ENCODE peak calls at places on chromosomes 11 and 22, in nine cellular contexts. Z, V, W, E, T, P, M, Y and Q are unnamed samples.

GRCh38 chr11:131675489-131675888 is 305.1 kb downstream of the NTM start:
- DNase-seq in Z (no peak), V (peak; percentile 81), W (peak; percentile 84), E (no peak), T (no peak), P (no peak), M (no peak), Y (no peak), Q (no peak)

GRCh38 chr22:17247832-17248231 is 28.6 kb upstream of the ADA2 start:
- DNase-seq in Z (no peak), V (no peak), W (no peak), E (no peak), T (no peak), P (no peak), M (no peak), Y (no peak), Q (no peak)

GRCh38 chr11:75853971-75854370 is 39.0 kb downstream of the UVRAG start:
- DNase-seq in Z (no peak), V (no peak), W (no peak), E (no peak), T (no peak), P (no peak), M (no peak), Y (no peak), Q (no peak)

GRCh38 chr11:123653997-123654565 is 343 bp downstream of the SCN3B start:
- DNase-seq in Z (peak; percentile 56), V (peak; percentile 68), W (peak; percentile 49), E (peak; percentile 79), T (no peak), P (no peak), M (no peak), Y (peak; percentile 67), Q (peak; percentile 89)

GRCh38 chr11:13462311-13462927 is 603 bp downstream of the BTBD10 start:
- DNase-seq in Z (peak; percentile 49), V (peak; percentile 70), W (peak; percentile 45), E (peak; percentile 79), T (peak; percentile 31), P (peak; percentile 24), M (peak; percentile 11), Y (peak; percentile 51), Q (peak; percentile 79)

GRCh38 chr22:46638601-46639431 is 18.6 kb downstream of the GRAMD4 start:
- DNase-seq in Z (no peak), V (peak; percentile 51), W (peak; percentile 14), E (peak; percentile 86), T (peak; percentile 99), P (no peak), M (no peak), Y (no peak), Q (peak; percentile 49)

GRCh38 chr22:20488946-20489345 is 6.6 kb downstream of the KLHL22 start:
- DNase-seq in Z (no peak), V (no peak), W (no peak), E (no peak), T (no peak), P (no peak), M (no peak), Y (no peak), Q (no peak)

GRCh38 chr11:63920870-63921417 is 4.0 kb upstream of the RCOR2 start:
- DNase-seq in Z (no peak), V (no peak), W (no peak), E (peak; percentile 51), T (no peak), P (no peak), M (no peak), Y (no peak), Q (peak; percentile 32)

GRCh38 chr22:45756558-45756957 is 84.9 kb downstream of the ATXN10 start:
- DNase-seq in Z (no peak), V (no peak), W (peak; percentile 30), E (no peak), T (no peak), P (no peak), M (no peak), Y (no peak), Q (no peak)

GRCh38 chr11:76629133-76629852 is 41.3 kb downstream of the LRRC32 start:
- DNase-seq in Z (peak; percentile 94), V (peak; percentile 56), W (no peak), E (no peak), T (no peak), P (no peak), M (no peak), Y (no peak), Q (peak; percentile 30)

GRCh38 chr11:129386795-129387390 is 11.2 kb downstream of the BARX2 start:
- DNase-seq in Z (no peak), V (peak; percentile 3), W (no peak), E (peak; percentile 43), T (no peak), P (no peak), M (no peak), Y (no peak), Q (no peak)

GRCh38 chr11:125175896-125176575 is 11.5 kb downstream of the PKNOX2 start:
- DNase-seq in Z (no peak), V (no peak), W (no peak), E (no peak), T (no peak), P (no peak), M (no peak), Y (no peak), Q (no peak)

GRCh38 chr11:69467196-69467595 is 14.3 kb upstream of the LINC01488 start:
- DNase-seq in Z (no peak), V (no peak), W (no peak), E (no peak), T (no peak), P (no peak), M (no peak), Y (no peak), Q (no peak)

GRCh38 chr11:62020661-62021060 is 53.2 kb upstream of the FTH1 start:
- DNase-seq in Z (no peak), V (peak; percentile 30), W (no peak), E (no peak), T (no peak), P (no peak), M (no peak), Y (no peak), Q (peak; percentile 46)

GRCh38 chr22:20607157-20607907 is 99.9 kb downstream of the MED15 start:
- DNase-seq in Z (no peak), V (no peak), W (no peak), E (no peak), T (no peak), P (no peak), M (no peak), Y (no peak), Q (peak; percentile 77)

GRCh38 chr22:41668971-41669911 is 19.4 kb downstream of the SNU13 start:
- DNase-seq in Z (peak; percentile 37), V (peak; percentile 84), W (peak; percentile 73), E (no peak), T (no peak), P (no peak), M (no peak), Y (no peak), Q (no peak)
- H3K27ac ChIP-seq in Z (peak overlapping the region; percentile 38), V (peak overlapping the region; percentile 72), W (peak overlapping the region; percentile 57), E (peak overlapping the region; percentile 30), T (no peak overlapping the region), P (no peak overlapping the region), M (no peak overlapping the region), Y (no peak overlapping the region), Q (peak overlapping the region; percentile 94)

GRCh38 chr11:92977401-92977800 is 8.0 kb downstream of the MTNR1B start:
- DNase-seq in Z (no peak), V (no peak), W (no peak), E (no peak), T (no peak), P (no peak), M (no peak), Y (no peak), Q (no peak)

GRCh38 chr11:92978226-92979111 is 9.0 kb downstream of the MTNR1B start:
- DNase-seq in Z (no peak), V (peak; percentile 59), W (no peak), E (peak; percentile 66), T (no peak), P (no peak), M (no peak), Y (no peak), Q (no peak)

GRCh38 chr11:92975285-92975684 is 5.8 kb downstream of the MTNR1B start:
- DNase-seq in Z (no peak), V (no peak), W (no peak), E (no peak), T (peak; percentile 34), P (no peak), M (no peak), Y (no peak), Q (no peak)

GRCh38 chr11:92979176-92979575 is 9.7 kb downstream of the MTNR1B start:
- DNase-seq in Z (no peak), V (peak; percentile 49), W (peak; percentile 66), E (no peak), T (no peak), P (no peak), M (no peak), Y (no peak), Q (no peak)

GRCh38 chr11:92976681-92977080 is 7.2 kb downstream of the MTNR1B start:
- DNase-seq in Z (no peak), V (no peak), W (no peak), E (no peak), T (no peak), P (no peak), M (no peak), Y (no peak), Q (no peak)
- H3K27ac ChIP-seq in Z (no peak overlapping the region), V (no peak overlapping the region), W (no peak overlapping the region), E (no peak overlapping the region), T (no peak overlapping the region), P (no peak overlapping the region), M (no peak overlapping the region), Y (no peak overlapping the region), Q (no peak overlapping the region)

GRCh38 chr22:31253949-31254348 is 38.3 kb downstream of the PIK3IP1 start:
- DNase-seq in Z (peak; percentile 82), V (no peak), W (no peak), E (peak; percentile 51), T (peak; percentile 16), P (no peak), M (no peak), Y (no peak), Q (peak; percentile 85)
- H3K27ac ChIP-seq in Z (peak overlapping the region; percentile 32), V (no peak overlapping the region), W (no peak overlapping the region), E (peak overlapping the region; percentile 81), T (no peak overlapping the region), P (no peak overlapping the region), M (no peak overlapping the region), Y (no peak overlapping the region), Q (peak overlapping the region; percentile 67)

GRCh38 chr11:26909429-26910009 is 84.4 kb upstream of the FIBIN start:
- DNase-seq in Z (no peak), V (no peak), W (no peak), E (no peak), T (no peak), P (no peak), M (no peak), Y (no peak), Q (no peak)

GRCh38 chr11:26904114-26904513 is 89.8 kb upstream of the FIBIN start:
- DNase-seq in Z (no peak), V (no peak), W (no peak), E (no peak), T (no peak), P (no peak), M (no peak), Y (no peak), Q (no peak)

GRCh38 chr11:26901162-26901561 is 92.8 kb upstream of the FIBIN start:
- DNase-seq in Z (no peak), V (no peak), W (peak; percentile 59), E (no peak), T (no peak), P (no peak), M (peak; percentile 4), Y (no peak), Q (no peak)

GRCh38 chr11:26904801-26905200 is 89.1 kb upstream of the FIBIN start:
- DNase-seq in Z (no peak), V (no peak), W (no peak), E (no peak), T (no peak), P (no peak), M (no peak), Y (no peak), Q (no peak)

GRCh38 chr11:26905368-26905767 is 88.5 kb upstream of the FIBIN start:
- DNase-seq in Z (no peak), V (peak; percentile 74), W (peak; percentile 44), E (no peak), T (no peak), P (no peak), M (no peak), Y (no peak), Q (no peak)
- H3K27ac ChIP-seq in Z (no peak overlapping the region), V (no peak overlapping the region), W (no peak overlapping the region), E (no peak overlapping the region), T (no peak overlapping the region), P (no peak overlapping the region), M (no peak overlapping the region), Y (no peak overlapping the region), Q (no peak overlapping the region)